ENCODE peak calls at places on chromosomes 13 and 19, in seven cellular contexts. J is dorsolateral prefrontal cortex, W is uterus, Q is brain pericyte, N is AG04449, F is amygdala, Z is SJSA1. S is an unnamed sample.
A peak's percentile ranks its signal among the peaks of the same experiment; 100 is the strongest.

GRCh38 chr19:33957804-33958203 is 161.1 kb downstream of the KCTD15 start:
- DNase-seq in J (no peak), W (no peak), Q (no peak), N (no peak), F (no peak), Z (peak; percentile 14), S (no peak)

GRCh38 chr19:29804493-29804892 is 7.3 kb upstream of the CCNE1 start:
- DNase-seq in J (no peak), W (no peak), Q (no peak), N (no peak), F (no peak), Z (no peak), S (no peak)

GRCh38 chr19:10918359-10918758 is 10.1 kb downstream of the YIPF2 start:
- DNase-seq in J (no peak), W (no peak), Q (no peak), N (no peak), F (no peak), Z (no peak), S (no peak)

GRCh38 chr13:33191425-33192221 is 93.9 kb downstream of the STARD13 start:
- DNase-seq in J (no peak), W (no peak), Q (no peak), N (no peak), F (no peak), Z (peak; percentile 45), S (no peak)

GRCh38 chr13:43446126-43446525 is 340.6 kb downstream of the ENOX1 start:
- DNase-seq in J (no peak), W (no peak), Q (no peak), N (no peak), F (no peak), Z (no peak), S (no peak)

GRCh38 chr19:53991224-53992113 is at the start of gene CACNG6:
- DNase-seq in J (no peak), W (no peak), Q (no peak), N (no peak), F (no peak), Z (no peak), S (no peak)

GRCh38 chr19:35822579-35822978 is 9.9 kb upstream of the PRODH2 start:
- DNase-seq in J (no peak), W (no peak), Q (no peak), N (no peak), F (no peak), Z (no peak), S (no peak)

GRCh38 chr13:89704040-89704439 is 1643.4 kb upstream of the MIR17HG start:
- DNase-seq in J (no peak), W (no peak), Q (no peak), N (no peak), F (no peak), Z (no peak), S (no peak)

GRCh38 chr19:34187011-34187410 is 14.7 kb downstream of the LSM14A start:
- DNase-seq in J (no peak), W (no peak), Q (no peak), N (no peak), F (no peak), Z (no peak), S (no peak)

GRCh38 chr13:20017365-20017711 is 58.8 kb downstream of the ZMYM2 start:
- DNase-seq in J (no peak), W (no peak), Q (no peak), N (no peak), F (no peak), Z (no peak), S (no peak)

GRCh38 chr13:44578064-44578394 is 1.9 kb upstream of the TSC22D1 start:
- DNase-seq in J (no peak), W (no peak), Q (no peak), N (no peak), F (no peak), Z (no peak), S (no peak)

GRCh38 chr19:58252102-58252685 is 23.5 kb downstream of the ZNF544 start:
- DNase-seq in J (no peak), W (no peak), Q (no peak), N (no peak), F (no peak), Z (no peak), S (no peak)

GRCh38 chr19:17757125-17757524 is 5.8 kb downstream of the FCHO1 start:
- DNase-seq in J (peak; percentile 96), W (peak; percentile 53), Q (no peak), N (no peak), F (peak; percentile 96), Z (no peak), S (no peak)

GRCh38 chr19:4455742-4456565 is 1.6 kb downstream of the UBXN6 start:
- DNase-seq in J (no peak), W (peak; percentile 88), Q (peak; percentile 61), N (no peak), F (no peak), Z (peak; percentile 55), S (no peak)

GRCh38 chr13:25752957-25753540 is 298.8 kb downstream of the SHISA2 start:
- DNase-seq in J (no peak), W (peak; percentile 24), Q (peak; percentile 31), N (no peak), F (no peak), Z (peak; percentile 76), S (no peak)

GRCh38 chr13:106905380-106906259 is 337.7 kb upstream of the ARGLU1 start:
- DNase-seq in J (no peak), W (no peak), Q (no peak), N (no peak), F (no peak), Z (no peak), S (no peak)